ENCODE peak calls at places on chromosomes 11 and 22, in four cellular contexts. P is kidney, V is colonic mucosa, K is fibroblast of lung. L is an unnamed sample.

GRCh38 chr11:2330696-2331095 is 28.9 kb downstream of the TSPAN32 start:
- DNase-seq in P (no peak), K (no peak), V (no peak), L (no peak)

GRCh38 chr22:27144345-27144744 is 487.0 kb downstream of the MIAT start:
- DNase-seq in P (no peak), K (no peak), V (no peak), L (no peak)

GRCh38 chr11:44880953-44881352 is 69.7 kb downstream of the TP53I11 start:
- DNase-seq in K (no peak), P (no peak), V (no peak), L (no peak)

GRCh38 chr11:39365809-39366436 is 2093.5 kb downstream of the LRRC4C start:
- DNase-seq in P (no peak), V (no peak), K (peak), L (no peak)

GRCh38 chr11:46238078-46238966 is 39.1 kb upstream of the CREB3L1 start:
- DNase-seq in P (peak), V (peak), K (peak), L (peak)

GRCh38 chr11:96264364-96264763 is 78.6 kb downstream of the MAML2 start:
- DNase-seq in K (peak), V (no peak), P (no peak), L (no peak)

GRCh38 chr11:17208257-17208999 is 642 bp upstream of the PIK3C2A start:
- DNase-seq in K (peak), P (no peak), V (peak), L (no peak)

GRCh38 chr11:73189723-73190556 is 28.1 kb upstream of the P2RY2 start:
- DNase-seq in P (peak), V (no peak), K (no peak), L (no peak)

GRCh38 chr11:35954205-35954604 is 10.3 kb downstream of the LDLRAD3 start:
- DNase-seq in K (no peak), V (no peak), P (no peak), L (no peak)

GRCh38 chr22:43860831-43861230 is 1.5 kb downstream of the SULT4A1 start:
- DNase-seq in P (peak), K (no peak), V (no peak), L (peak)

GRCh38 chr11:72287293-72287692 is 43.3 kb upstream of the PHOX2A start:
- DNase-seq in V (no peak), K (no peak), P (no peak), L (no peak)

GRCh38 chr22:46068176-46068907 is 82.0 kb upstream of the PPARA start:
- DNase-seq in K (peak), V (no peak), P (no peak), L (peak)

GRCh38 chr11:116605543-116605942 is 167.2 kb downstream of the BUD13 start:
- DNase-seq in K (peak), V (peak), P (no peak), L (no peak)

GRCh38 chr22:19869497-19870152 is 15.0 kb upstream of the GNB1L start:
- DNase-seq in V (peak), P (peak), K (no peak), L (no peak)

GRCh38 chr22:23878219-23878618 is 16.0 kb upstream of the MIF start:
- DNase-seq in K (no peak), P (peak), V (no peak), L (no peak)

GRCh38 chr11:99513368-99513767 is 492.6 kb downstream of the CNTN5 start:
- DNase-seq in K (peak), P (no peak), V (no peak), L (no peak)

GRCh38 chr11:67484847-67485311 is 2.1 kb downstream of the AIP start:
- DNase-seq in V (peak), P (peak), K (no peak), L (no peak)

GRCh38 chr11:130314749-130315285 is at the start of gene ZBTB44:
- DNase-seq in K (peak), P (peak), V (peak), L (peak)

GRCh38 chr11:104451193-104451592 is 287.2 kb upstream of the PDGFD start:
- DNase-seq in K (no peak), V (no peak), P (no peak), L (peak)

GRCh38 chr11:1515082-1516060 is 28.8 kb upstream of the MOB2 start:
- DNase-seq in K (peak), P (peak), V (peak), L (peak)

GRCh38 chr11:15665368-15665871 is 550.7 kb downstream of the INSC start:
- DNase-seq in P (no peak), V (peak), K (peak), L (no peak)

GRCh38 chr11:783581-784015 is 6.3 kb downstream of the CEND1 start:
- DNase-seq in K (peak), V (peak), P (peak), L (peak)

GRCh38 chr11:100574894-100575769 is 112.0 kb upstream of the ARHGAP42 start:
- DNase-seq in P (no peak), V (no peak), K (peak), L (no peak)

GRCh38 chr11:748007-748359 is 719 bp downstream of the TALDO1 start:
- DNase-seq in P (peak), K (peak), V (peak), L (no peak)

GRCh38 chr22:23071163-23072034 is 1.1 kb downstream of the GNAZ start:
- DNase-seq in K (no peak), P (peak), V (no peak), L (peak)

GRCh38 chr22:20621162-20621561 is 113.8 kb downstream of the MED15 start:
- DNase-seq in P (no peak), V (no peak), K (no peak), L (no peak)

GRCh38 chr22:20532256-20532993 is 25.0 kb downstream of the MED15 start:
- DNase-seq in K (no peak), P (no peak), V (no peak), L (no peak)

GRCh38 chr11:44002191-44003093 is 45.3 kb upstream of the ACCSL start:
- DNase-seq in P (no peak), V (no peak), K (no peak), L (no peak)

GRCh38 chr22:46033256-46034200 is 56.6 kb upstream of the WNT7B start:
- DNase-seq in K (peak), V (no peak), P (peak), L (peak)

GRCh38 chr11:75246673-75247350 is 6.2 kb downstream of the TPBGL start:
- DNase-seq in P (peak), V (no peak), K (no peak), L (no peak)

GRCh38 chr11:102322560-102322959 is 5.3 kb downstream of the BIRC3 start:
- DNase-seq in V (no peak), P (no peak), K (peak), L (no peak)

GRCh38 chr11:55571828-55572227 is at the start of gene OR4C16:
- DNase-seq in P (no peak), V (no peak), K (no peak), L (no peak)

DNA sequence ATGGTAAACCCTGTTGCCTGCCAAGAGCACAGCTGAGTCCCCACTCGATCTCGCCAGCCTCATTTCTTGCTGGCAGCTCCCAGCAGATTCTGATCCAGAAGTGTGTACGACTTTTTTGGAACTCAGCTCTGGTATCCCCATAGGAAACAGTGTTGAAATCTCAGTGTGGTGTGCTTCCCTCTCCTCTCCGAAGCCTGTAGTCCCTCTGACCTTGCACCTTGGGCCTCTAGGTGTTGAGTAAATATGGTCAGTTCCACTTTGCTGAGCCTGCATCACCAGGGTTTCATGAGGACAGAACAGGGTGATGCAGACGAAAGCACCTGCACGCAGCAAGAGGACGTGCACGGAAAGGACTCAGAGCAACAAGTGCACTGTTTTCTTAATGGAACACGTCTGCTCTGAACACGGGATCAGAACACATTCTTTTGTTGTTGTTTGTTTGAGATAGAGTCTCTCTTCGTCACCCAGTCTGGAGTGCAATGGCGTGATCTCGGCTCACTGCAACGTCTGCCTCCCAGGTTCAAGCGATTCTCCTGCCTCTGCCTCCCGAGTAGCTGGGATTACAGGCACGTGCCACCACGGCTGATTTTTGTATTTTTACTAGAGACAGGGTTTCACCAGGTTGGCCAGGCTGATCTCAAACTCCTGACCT is 3.8 kb upstream of the CPT1A start:
- DNase-seq in P (no peak), K (no peak), V (no peak), L (no peak)
- H3K27ac ChIP-seq in P (no peak), K (no peak), V (no peak), L (no peak)

DNA sequence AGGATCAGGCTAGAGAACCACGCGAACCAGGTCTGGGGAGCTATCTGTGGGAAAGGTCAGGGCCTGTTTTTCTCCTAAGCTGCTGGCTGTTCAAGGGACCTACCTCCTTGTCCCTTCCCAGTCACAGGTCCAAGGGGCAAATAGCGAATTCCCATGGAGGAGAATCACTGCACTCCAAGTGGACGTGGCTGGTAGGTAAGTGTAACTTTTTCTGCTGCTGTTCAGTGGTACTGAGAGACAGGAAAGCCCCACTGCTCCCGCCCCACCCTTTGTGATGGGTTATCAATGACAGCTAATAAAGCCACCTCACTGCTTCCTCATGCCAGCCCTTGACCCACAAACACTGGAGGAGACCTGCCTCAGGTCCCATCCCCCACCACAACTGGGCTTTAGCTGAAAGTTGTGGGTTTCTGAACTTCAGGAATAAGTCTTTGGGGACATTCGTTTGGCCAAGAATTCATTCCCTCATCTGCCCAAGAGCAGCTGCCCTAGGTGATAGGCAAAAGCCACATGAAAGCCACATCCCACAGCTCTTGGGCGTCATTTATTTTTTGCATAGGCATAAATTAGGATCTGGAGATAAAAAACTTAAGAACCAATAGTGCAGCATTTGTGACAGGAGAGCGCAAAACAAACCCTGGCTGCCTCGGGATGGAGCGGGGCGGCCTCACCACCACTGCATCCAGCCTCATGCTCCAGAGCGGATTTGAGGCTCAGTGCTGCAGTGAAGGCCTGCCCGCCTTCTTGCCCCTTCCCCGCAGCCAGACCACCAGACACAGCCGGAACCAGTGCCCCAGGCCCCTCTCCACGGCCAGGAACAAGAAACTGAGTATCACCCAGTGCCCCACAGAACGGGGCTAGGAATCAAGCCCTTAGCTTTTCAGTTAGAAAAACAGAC is 21.3 kb downstream of the SUN2 start:
- DNase-seq in V (no peak), K (no peak), P (peak), L (peak)
- H3K27ac ChIP-seq in V (no peak), K (peak), P (peak), L (no peak)

GRCh38 chr22:29635734-29636357 is 32.4 kb downstream of the NF2 start:
- DNase-seq in K (peak), V (no peak), P (no peak), L (no peak)
- H3K27ac ChIP-seq in K (no peak), V (no peak), P (no peak), L (no peak)

GRCh38 chr11:70828498-70829159 is 423.7 kb downstream of the SHANK2 start:
- DNase-seq in K (no peak), P (no peak), V (peak), L (no peak)

GRCh38 chr11:70825893-70826540 is 426.4 kb downstream of the SHANK2 start:
- DNase-seq in P (no peak), V (no peak), K (no peak), L (no peak)

GRCh38 chr11:70824590-70825300 is 426.4 kb downstream of the CTTN start:
- DNase-seq in P (no peak), V (no peak), K (no peak), L (no peak)

GRCh38 chr11:70826950-70827349 is 425.4 kb downstream of the SHANK2 start:
- DNase-seq in P (no peak), V (no peak), K (no peak), L (no peak)

DNA sequence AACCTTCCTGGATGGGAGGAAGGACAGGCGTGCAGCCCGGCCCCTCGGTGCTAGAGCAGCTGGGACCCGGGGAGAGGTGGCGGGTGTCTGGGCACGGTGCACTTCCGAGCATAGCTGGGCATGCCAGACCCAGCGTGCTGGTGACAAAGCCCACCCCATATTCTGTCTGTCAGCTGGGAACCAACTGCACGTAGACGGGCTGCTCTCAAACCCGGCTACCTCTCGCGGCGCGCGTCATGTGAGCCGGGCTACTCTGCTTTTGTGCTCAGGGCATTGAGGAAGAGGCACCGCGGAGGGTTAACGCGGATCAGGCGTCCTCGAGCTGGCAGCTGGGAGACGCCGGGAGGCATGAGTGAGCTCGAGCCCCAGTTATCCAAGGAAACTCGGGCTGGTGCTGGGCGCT is 425.8 kb downstream of the SHANK2 start:
- DNase-seq in P (peak), K (no peak), V (no peak), L (no peak)
- H3K27ac ChIP-seq in P (no peak), K (no peak), V (no peak), L (no peak)

L was measured in ovary.